ENCODE peak calls at places on chromosomes 2 and 18, in seven cellular contexts. Q is tibial nerve, Z is dorsolateral prefrontal cortex, L is PC-3, A is AG04450, J is breast epithelium, U is brain microvascular endothelial cell. I is an unnamed sample.

GRCh38 chr2:317501-318424 is 29.9 kb upstream of the ALKAL2 start:
- DNase-seq in Q (no peak), Z (no peak), L (peak), A (no peak), J (no peak), U (peak), I (no peak)

GRCh38 chr2:148817210-148817708 is 57.8 kb upstream of the KIF5C start:
- DNase-seq in Q (no peak), Z (no peak), L (no peak), A (no peak), J (no peak), U (no peak), I (no peak)

GRCh38 chr18:48913201-48913600 is 37.6 kb downstream of the SMAD7 start:
- DNase-seq in Q (no peak), Z (no peak), L (peak), A (no peak), J (no peak), U (no peak), I (no peak)

GRCh38 chr2:48733067-48733503 is 22.4 kb downstream of the LHCGR start:
- DNase-seq in Q (no peak), Z (no peak), L (no peak), A (no peak), J (no peak), U (no peak), I (no peak)

GRCh38 chr2:211359353-211359752 is 803.0 kb downstream of the CPS1 start:
- DNase-seq in Q (no peak), Z (no peak), L (no peak), A (no peak), J (no peak), U (no peak), I (no peak)

GRCh38 chr2:237482485-237482884 is 4.6 kb upstream of the MLPH start:
- DNase-seq in Q (peak), Z (no peak), L (no peak), A (no peak), J (peak), U (no peak), I (no peak)

GRCh38 chr2:73292906-73293533 is 328 bp downstream of the EGR4 start:
- DNase-seq in Q (no peak), Z (no peak), L (no peak), A (no peak), J (no peak), U (no peak), I (no peak)

GRCh38 chr18:55753643-55754255 is 165.8 kb upstream of the TCF4 start:
- DNase-seq in Q (no peak), Z (no peak), L (peak), A (no peak), J (no peak), U (no peak), I (no peak)

GRCh38 chr2:101230541-101230993 is 22.1 kb upstream of the CNOT11 start:
- DNase-seq in Q (no peak), Z (no peak), L (no peak), A (no peak), J (no peak), U (peak), I (peak)

GRCh38 chr2:40036241-40036640 is 257.2 kb upstream of the THUMPD2 start:
- DNase-seq in Q (no peak), Z (no peak), L (no peak), A (no peak), J (no peak), U (no peak), I (no peak)

GRCh38 chr2:222241054-222241453 is 57.7 kb downstream of the PAX3 start:
- DNase-seq in Q (no peak), Z (no peak), L (no peak), A (no peak), J (no peak), U (no peak), I (no peak)

GRCh38 chr2:17328161-17328560 is 190.1 kb downstream of the RAD51AP2 start:
- DNase-seq in Q (no peak), Z (no peak), L (no peak), A (no peak), J (no peak), U (no peak), I (no peak)

GRCh38 chr2:185578293-185578692 is 160.3 kb upstream of the FSIP2 start:
- DNase-seq in Q (no peak), Z (no peak), L (no peak), A (no peak), J (no peak), U (no peak), I (no peak)

GRCh38 chr2:100252811-100253698 is 69.2 kb downstream of the LONRF2 start:
- DNase-seq in Q (no peak), Z (no peak), L (no peak), A (no peak), J (no peak), U (no peak), I (peak)

GRCh38 chr2:7022956-7023467 is 105.8 kb downstream of the RNF144A start:
- DNase-seq in Q (no peak), Z (no peak), L (no peak), A (no peak), J (no peak), U (no peak), I (no peak)

GRCh38 chr2:169765523-169765922 is 31.9 kb downstream of the KLHL23 start:
- DNase-seq in Q (no peak), Z (no peak), L (peak), A (peak), J (no peak), U (peak), I (no peak)

DNA sequence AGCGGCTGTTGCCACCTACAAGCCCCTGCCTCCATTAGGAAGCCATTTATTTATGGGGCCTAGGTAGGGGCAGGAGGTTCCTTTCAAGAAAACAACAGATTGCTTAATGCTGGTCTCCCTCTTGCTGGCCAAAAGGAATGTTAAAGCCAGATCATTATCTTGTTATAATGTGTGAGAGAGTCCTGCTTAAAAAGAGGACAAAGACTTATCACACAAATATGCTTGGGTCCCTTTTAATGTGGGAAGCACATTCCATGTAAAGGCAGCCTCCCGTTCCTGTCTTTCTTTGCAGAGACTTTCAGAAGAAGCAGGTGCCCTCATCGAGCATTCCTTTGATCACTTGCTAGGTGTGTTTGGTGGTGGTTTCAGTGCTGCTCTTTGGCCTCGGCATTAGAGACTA is 76.4 kb downstream of the AGAP1 start:
- DNase-seq in Q (no peak), Z (no peak), L (no peak), A (no peak), J (no peak), U (no peak), I (no peak)
- H3K4me3 ChIP-seq in Q (no peak), Z (no peak), L (no peak), A (no peak), J (no peak), U (no peak), I (no peak)

DNA sequence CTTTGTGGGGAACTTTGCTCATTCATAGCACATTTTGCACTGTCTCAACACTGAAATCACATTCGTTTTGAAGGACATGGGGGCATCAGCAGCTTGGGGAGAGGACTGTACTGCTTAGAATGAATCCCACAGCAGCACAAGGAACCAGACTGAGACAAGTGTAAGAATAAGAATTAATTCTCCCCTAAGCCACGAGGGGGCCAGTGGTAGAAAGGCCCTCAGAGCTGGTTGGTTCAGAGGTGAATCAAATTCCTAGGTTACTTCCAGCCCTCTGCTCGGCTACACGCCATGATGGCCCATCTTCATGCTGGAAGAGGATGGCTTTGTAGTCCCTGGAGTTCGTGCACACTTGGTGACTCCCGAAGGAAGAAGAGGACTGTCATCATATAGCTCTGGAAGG is 12.0 kb upstream of the MC5R start:
- DNase-seq in Q (no peak), Z (no peak), L (peak), A (no peak), J (no peak), U (no peak), I (no peak)
- TF ChIP-seq CTCF in Q (no peak), Z (no peak), L (peak), A (peak), J (no peak), U (peak), I (peak)

GRCh38 chr18:45775726-45776125 is 49.7 kb upstream of the SIGLEC15 start:
- DNase-seq in Q (no peak), Z (no peak), L (no peak), A (no peak), J (no peak), U (no peak), I (no peak)
- H3K4me3 ChIP-seq in Q (peak), Z (peak), L (no peak), A (peak), J (peak), U (peak), I (peak)

GRCh38 chr2:166419616-166419934 is 43.8 kb upstream of the SCN9A start:
- DNase-seq in Q (no peak), Z (no peak), L (peak), A (peak), J (no peak), U (peak), I (peak)
- TF ChIP-seq CTCF in Q (peak), Z (peak), L (peak), A (peak), J (no peak), U (peak), I (peak)

DNA sequence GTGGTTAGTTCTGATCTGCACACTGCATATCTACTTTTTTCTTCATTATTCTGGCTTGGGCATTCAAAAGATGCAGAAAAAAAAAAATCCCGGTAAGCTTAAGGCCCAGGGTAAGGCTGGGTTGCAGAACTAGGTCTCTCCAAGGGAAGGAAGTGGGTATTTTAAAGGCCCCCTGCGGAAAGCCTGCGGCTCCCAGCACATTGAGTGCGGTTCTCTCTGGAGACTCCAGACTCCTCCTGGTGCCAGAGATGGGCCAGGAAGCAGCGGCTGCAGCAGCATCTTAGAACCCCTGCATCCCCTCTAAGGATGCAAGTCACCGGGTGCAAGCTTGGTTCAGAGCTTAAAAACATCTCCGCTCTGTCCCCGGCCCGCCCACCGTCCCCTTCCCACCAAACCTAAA is 49.5 kb downstream of the TGIF1 start:
- DNase-seq in Q (no peak), Z (no peak), L (no peak), A (no peak), J (no peak), U (no peak), I (no peak)
- H3K4me3 ChIP-seq in Q (peak), Z (peak), L (peak), A (peak), J (peak), U (peak), I (peak)

DNA sequence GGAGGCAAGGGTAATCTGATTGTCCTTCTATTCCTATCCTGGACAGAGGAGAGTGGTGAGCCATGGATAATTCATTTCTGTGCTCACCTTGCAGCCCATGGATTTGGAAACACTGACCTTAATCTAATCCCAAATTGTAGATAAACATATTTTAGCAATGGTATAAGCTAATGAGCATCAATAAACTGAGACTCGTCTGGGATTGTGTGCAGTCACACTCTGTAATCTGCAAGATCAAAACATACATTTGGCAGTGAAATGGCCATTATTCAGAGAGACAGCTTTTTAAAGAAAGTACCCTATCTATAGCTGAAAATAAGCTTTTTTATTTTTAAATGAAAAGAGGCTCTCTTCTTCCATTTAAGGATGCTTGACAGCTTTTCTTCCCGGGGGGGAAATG is 506.5 kb downstream of the NRXN1 start:
- DNase-seq in Q (no peak), Z (no peak), L (no peak), A (no peak), J (no peak), U (no peak), I (no peak)
- TF ChIP-seq CTCF in Q (no peak), Z (no peak), L (no peak), A (no peak), J (no peak), U (no peak), I (no peak)

GRCh38 chr18:9117980-9118841 is 15.7 kb downstream of the NDUFV2 start:
- DNase-seq in Q (no peak), Z (no peak), L (no peak), A (no peak), J (no peak), U (no peak), I (no peak)
- H3K4me3 ChIP-seq in Q (no peak), Z (no peak), L (peak), A (no peak), J (no peak), U (no peak), I (no peak)